ENCODE peak calls at places on chromosome 3, in six cellular contexts. R is neuronal stem cell, E is H1, X is H9, J is trophoblast cell, D is mesenchymal stem cell. Q is an unnamed sample. For H3K4me1, the result is how much of the 10 kb centered on the place peaks cover.

GRCh38 chr3:187567741-187568140 is 102.5 kb downstream of the SST start:
- DNase-seq in R (no peak), E (no peak), X (no peak), J (no peak), D (peak), Q (peak)

GRCh38 chr3:129413687-129414506 is 14.5 kb downstream of the EFCAB12 start:
- DNase-seq in R (no peak), E (no peak), X (no peak), J (no peak), D (peak), Q (peak)

GRCh38 chr3:156619376-156619775 is 55.0 kb upstream of the TIPARP start:
- DNase-seq in R (no peak), E (no peak), X (no peak), J (no peak), D (peak), Q (peak)

GRCh38 chr3:112623717-112624116 is 17.2 kb downstream of the CCDC80 start:
- DNase-seq in R (no peak), E (no peak), X (no peak), J (no peak), D (no peak), Q (no peak)

GRCh38 chr3:34090876-34091275 is 292.4 kb downstream of the PDCD6IP start:
- DNase-seq in R (no peak), E (no peak), X (no peak), J (no peak), D (no peak), Q (no peak)

GRCh38 chr3:149267565-149267964 is 45.9 kb upstream of the CP start:
- DNase-seq in R (no peak), E (no peak), X (no peak), J (no peak), D (no peak), Q (no peak)

GRCh38 chr3:42960781-42961180 is 18.3 kb upstream of the GASK1A start:
- DNase-seq in R (no peak), E (no peak), X (no peak), J (no peak), D (no peak), Q (no peak)

GRCh38 chr3:133476971-133477375 is 77.1 kb downstream of the BFSP2 start:
- DNase-seq in R (no peak), E (no peak), X (no peak), J (no peak), D (no peak), Q (no peak)

GRCh38 chr3:197394464-197395321 is 96.3 kb upstream of the DLG1 start:
- DNase-seq in R (no peak), E (no peak), X (no peak), J (peak), D (peak), Q (peak)

GRCh38 chr3:127628426-127628787 is 578 bp upstream of the PODXL2 start:
- DNase-seq in R (no peak), E (no peak), X (no peak), J (no peak), D (no peak), Q (no peak)

GRCh38 chr3:43960448-43960840 is 269.7 kb downstream of the ABHD5 start:
- DNase-seq in R (no peak), E (no peak), X (no peak), J (no peak), D (no peak), Q (no peak)

GRCh38 chr3:107241217-107241616 is 136.0 kb upstream of the CCDC54 start:
- DNase-seq in R (peak), E (no peak), X (peak), J (no peak), D (peak), Q (no peak)

GRCh38 chr3:120172070-120172469 is 77.8 kb upstream of the GSK3B start:
- DNase-seq in R (no peak), E (no peak), X (no peak), J (no peak), D (no peak), Q (peak)

GRCh38 chr3:188824596-188824995 is 347.2 kb upstream of the TPRG1 start:
- DNase-seq in R (no peak), E (no peak), X (no peak), J (no peak), D (no peak), Q (no peak)

GRCh38 chr3:195197764-195198423 is 73.1 kb downstream of the XXYLT1 start:
- DNase-seq in R (no peak), E (no peak), X (no peak), J (no peak), D (peak), Q (peak)

GRCh38 chr3:68249265-68249664 is 594.9 kb upstream of the SUCLG2 start:
- DNase-seq in R (no peak), E (no peak), X (no peak), J (no peak), D (no peak), Q (no peak)

GRCh38 chr3:128222771-128223386 is 69.6 kb downstream of the EEFSEC start:
- DNase-seq in R (no peak), E (no peak), X (no peak), J (peak), D (no peak), Q (peak)

GRCh38 chr3:127849368-127849767 is 27.1 kb upstream of the MGLL start:
- DNase-seq in R (no peak), E (no peak), X (no peak), J (no peak), D (no peak), Q (no peak)

GRCh38 chr3:160193644-160194192 is 31.5 kb upstream of the C3orf80 start:
- DNase-seq in R (no peak), E (no peak), X (no peak), J (no peak), D (no peak), Q (no peak)

GRCh38 chr3:114212646-114213045 is 24.7 kb downstream of the ZNF80 start:
- DNase-seq in R (no peak), E (no peak), X (no peak), J (no peak), D (no peak), Q (no peak)
- H3K4me1 ChIP-seq in R (under half), E (under half), X (under half), J (under half), D (under half), Q (under half)

DNA sequence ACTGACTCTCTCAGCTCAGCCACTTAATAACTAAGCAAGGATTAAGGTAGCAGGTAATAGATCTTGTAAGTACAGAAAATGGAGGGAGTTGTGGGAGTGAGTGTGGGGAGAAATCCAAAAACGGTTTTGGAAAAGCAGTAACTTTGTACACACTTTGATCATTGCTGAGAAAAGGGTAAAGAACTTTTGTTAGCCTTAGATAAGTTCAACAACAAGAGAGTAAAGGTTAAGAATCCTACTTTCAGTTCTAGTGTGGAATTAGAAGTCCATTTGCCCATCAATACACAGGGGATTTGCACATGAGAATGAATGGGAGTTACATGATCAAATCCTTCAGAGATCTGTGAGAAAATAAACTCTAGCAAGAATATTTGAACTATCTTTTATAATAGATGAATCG is 528.7 kb downstream of the SOX2 start:
- DNase-seq in R (no peak), E (no peak), X (no peak), J (no peak), D (no peak), Q (no peak)
- H3K14ac ChIP-seq in R (no peak), E (no peak), X (no peak), J (no peak), D (no peak), Q (no peak)

GRCh38 chr3:71724584-71725278 is 471 bp downstream of the EIF4E3 start:
- DNase-seq in R (peak), E (peak), X (no peak), J (no peak), D (peak), Q (no peak)
- H3K4me1 ChIP-seq in R (under half), E (under half), X (under half), J (under half), D (under half), Q (under half)

GRCh38 chr3:122700193-122700592 is 19.6 kb downstream of the PARP14 start:
- DNase-seq in R (no peak), E (no peak), X (no peak), J (no peak), D (no peak), Q (no peak)

GRCh38 chr3:122692674-122693073 is 12.0 kb downstream of the PARP14 start:
- DNase-seq in R (no peak), E (no peak), X (no peak), J (no peak), D (no peak), Q (no peak)

GRCh38 chr3:122694966-122695365 is 14.3 kb downstream of the PARP14 start:
- DNase-seq in R (no peak), E (no peak), X (no peak), J (no peak), D (no peak), Q (no peak)

GRCh38 chr3:122697952-122698625 is 17.4 kb downstream of the PARP14 start:
- DNase-seq in R (no peak), E (no peak), X (no peak), J (no peak), D (no peak), Q (no peak)

DNA sequence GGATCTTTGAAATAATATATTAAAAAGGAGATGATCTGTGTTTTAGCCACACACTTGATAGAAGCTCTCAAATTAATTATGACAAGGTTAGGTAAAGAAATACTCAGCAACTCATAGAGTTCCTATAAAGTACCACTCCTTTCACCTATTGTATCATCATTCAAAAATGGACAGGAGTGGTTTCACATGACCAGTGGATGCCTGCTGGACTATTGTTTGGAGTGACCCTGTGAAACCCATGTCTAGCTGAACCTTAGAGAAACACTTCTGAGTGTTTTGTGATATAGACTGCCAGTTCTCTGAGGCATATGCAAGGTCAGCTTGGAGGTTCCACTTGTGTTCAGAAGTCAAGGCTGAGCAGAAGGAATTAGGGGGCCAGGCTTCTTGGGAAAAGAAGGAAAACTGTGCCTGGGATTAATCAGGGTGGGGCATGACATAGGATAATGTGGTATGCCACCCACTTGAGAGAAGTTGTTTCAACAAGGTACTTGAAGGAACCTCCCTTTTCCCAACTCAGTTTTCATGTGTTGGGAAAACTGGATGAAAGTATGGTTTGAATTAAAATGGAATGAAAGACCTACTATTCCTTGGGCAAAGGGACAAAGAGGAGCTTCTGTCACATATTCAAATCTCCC is 15.4 kb downstream of the PARP14 start:
- DNase-seq in R (no peak), E (no peak), X (no peak), J (no peak), D (no peak), Q (no peak)
- H3K14ac ChIP-seq in R (no peak), E (no peak), X (no peak), J (no peak), D (no peak), Q (no peak)

DNA sequence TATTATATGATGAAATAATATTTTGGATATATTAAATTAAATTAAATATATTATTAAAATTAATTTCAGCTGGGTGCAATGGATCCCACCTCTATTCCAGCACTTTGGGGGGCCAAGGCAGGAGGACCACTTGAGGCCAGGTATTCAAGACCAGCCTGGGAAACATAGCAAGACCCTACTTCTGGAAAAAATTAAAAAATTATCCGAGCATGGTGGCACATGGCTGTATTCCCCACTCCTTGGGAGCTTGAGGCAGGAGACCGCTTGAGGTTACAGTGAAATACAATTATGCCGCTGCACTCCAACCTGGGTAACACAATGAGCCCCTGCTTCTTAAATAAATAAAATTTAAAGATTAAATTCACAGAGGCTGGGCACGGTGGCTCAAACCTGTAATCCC is 61.4 kb downstream of the SH3BP5 start:
- DNase-seq in R (no peak), E (no peak), X (no peak), J (no peak), D (no peak), Q (no peak)
- H3K4me1 ChIP-seq in R (under half), E (under half), X (under half), J (under half), D (under half), Q (under half)

GRCh38 chr3:140748903-140749302 is 71.0 kb downstream of the TRIM42 start:
- DNase-seq in R (no peak), E (no peak), X (no peak), J (no peak), D (no peak), Q (no peak)

GRCh38 chr3:140753865-140754754 is 76.2 kb downstream of the TRIM42 start:
- DNase-seq in R (no peak), E (no peak), X (no peak), J (no peak), D (no peak), Q (no peak)

GRCh38 chr3:140752499-140752898 is 74.6 kb downstream of the TRIM42 start:
- DNase-seq in R (no peak), E (no peak), X (no peak), J (no peak), D (no peak), Q (no peak)

GRCh38 chr3:140748171-140748570 is 70.3 kb downstream of the TRIM42 start:
- DNase-seq in R (no peak), E (no peak), X (no peak), J (no peak), D (no peak), Q (no peak)
- H3K14ac ChIP-seq in R (no peak), E (no peak), X (no peak), J (no peak), D (no peak), Q (no peak)

Q was measured in IMR-90.